ENCODE peak calls at places on chromosome 17, in six cellular contexts. J, A, K, M, X and Q are unnamed samples. For H3K27me3 and H3K4me1, the result is how much of the 10 kb centered on the place peaks cover.

GRCh38 chr17:39787743-39788484 is 50.2 kb downstream of the GRB7 start:
- DNase-seq in J (no peak), A (no peak), K (peak), M (no peak), X (no peak), Q (no peak)

GRCh38 chr17:13995856-13996635 is 73.3 kb upstream of the COX10 start:
- DNase-seq in J (no peak), A (no peak), K (no peak), M (no peak), X (no peak), Q (no peak)

GRCh38 chr17:37060966-37061365 is 112.2 kb downstream of the AATF start:
- DNase-seq in J (no peak), A (no peak), K (no peak), M (no peak), X (no peak), Q (no peak)

GRCh38 chr17:18028684-18029540 is 10.1 kb downstream of the ATPAF2 start:
- DNase-seq in J (no peak), A (no peak), K (no peak), M (no peak), X (no peak), Q (no peak)

GRCh38 chr17:5413682-5414081 is 5.8 kb downstream of the NUP88 start:
- DNase-seq in J (no peak), A (peak), K (no peak), M (no peak), X (no peak), Q (no peak)

GRCh38 chr17:17484451-17484899 is 7.7 kb downstream of the MED9 start:
- DNase-seq in J (no peak), A (no peak), K (no peak), M (no peak), X (no peak), Q (no peak)

GRCh38 chr17:14903810-14904209 is 361.3 kb downstream of the PMP22 start:
- DNase-seq in J (no peak), A (no peak), K (no peak), M (no peak), X (no peak), Q (no peak)

GRCh38 chr17:68711858-68712257 is 110.7 kb upstream of the FAM20A start:
- DNase-seq in J (no peak), A (no peak), K (no peak), M (no peak), X (no peak), Q (no peak)

GRCh38 chr17:77327181-77327565 is 186.4 kb downstream of the SEC14L1 start:
- DNase-seq in J (peak), A (no peak), K (no peak), M (peak), X (peak), Q (no peak)

GRCh38 chr17:29677139-29677834 is 54.6 kb upstream of the CORO6 start:
- DNase-seq in J (peak), A (no peak), K (no peak), M (no peak), X (no peak), Q (no peak)

GRCh38 chr17:31391496-31391949 is at the start of gene RAB11FIP4:
- DNase-seq in J (no peak), A (no peak), K (peak), M (no peak), X (no peak), Q (peak)

GRCh38 chr17:57707892-57708291 is 37.2 kb downstream of the CCDC182 start:
- DNase-seq in J (no peak), A (no peak), K (peak), M (no peak), X (peak), Q (no peak)

GRCh38 chr17:60383379-60383778 is 8.6 kb downstream of the USP32 start:
- DNase-seq in J (no peak), A (no peak), K (no peak), M (no peak), X (no peak), Q (no peak)

GRCh38 chr17:34755371-34755770 is 176.0 kb downstream of the TMEM132E start:
- DNase-seq in J (peak), A (no peak), K (no peak), M (no peak), X (no peak), Q (no peak)

GRCh38 chr17:15092762-15093161 is 172.4 kb downstream of the PMP22 start:
- DNase-seq in J (no peak), A (no peak), K (no peak), M (no peak), X (no peak), Q (no peak)

GRCh38 chr17:73096201-73096600 is 3.7 kb upstream of the SLC39A11 start:
- DNase-seq in J (no peak), A (no peak), K (no peak), M (no peak), X (no peak), Q (no peak)

GRCh38 chr17:69597898-69598692 is 183.6 kb downstream of the MAP2K6 start:
- DNase-seq in J (no peak), A (no peak), K (no peak), M (no peak), X (no peak), Q (no peak)

GRCh38 chr17:50028207-50029120 is 27.4 kb upstream of the ITGA3 start:
- DNase-seq in J (no peak), A (no peak), K (peak), M (no peak), X (no peak), Q (peak)

GRCh38 chr17:48490391-48491026 is 40.3 kb downstream of the HOXB1 start:
- DNase-seq in J (no peak), A (no peak), K (no peak), M (no peak), X (no peak), Q (no peak)

GRCh38 chr17:48497103-48497502 is 33.7 kb downstream of the HOXB1 start:
- DNase-seq in J (no peak), A (no peak), K (no peak), M (no peak), X (no peak), Q (no peak)

GRCh38 chr17:48492401-48493298 is 38.2 kb downstream of the HOXB1 start:
- DNase-seq in J (peak), A (no peak), K (peak), M (peak), X (no peak), Q (peak)

GRCh38 chr17:48491527-48492273 is 39.1 kb downstream of the HOXB1 start:
- DNase-seq in J (no peak), A (no peak), K (no peak), M (no peak), X (no peak), Q (no peak)

GRCh38 chr17:48494335-48494734 is 36.5 kb downstream of the HOXB1 start:
- DNase-seq in J (no peak), A (no peak), K (no peak), M (no peak), X (no peak), Q (no peak)
- H3K27me3 ChIP-seq in J (under half), A (under half), K (half or more), M (under half), X (under half), Q (under half)

GRCh38 chr17:1606352-1606985 is 22.2 kb downstream of the SLC43A2 start:
- DNase-seq in J (no peak), A (no peak), K (no peak), M (no peak), X (no peak), Q (no peak)
- TF ChIP-seq POLR2AphosphoS5 in J (no peak), A (no peak), K (no peak), M (no peak), X (no peak), Q (no peak)

GRCh38 chr17:1193300-1193699 is 13.5 kb upstream of the ABR start:
- DNase-seq in J (no peak), A (no peak), K (no peak), M (no peak), X (no peak), Q (no peak)

GRCh38 chr17:1186214-1186820 is 6.5 kb upstream of the ABR start:
- DNase-seq in J (no peak), A (no peak), K (no peak), M (no peak), X (no peak), Q (no peak)

GRCh38 chr17:1182831-1183578 is 3.2 kb upstream of the ABR start:
- DNase-seq in J (no peak), A (no peak), K (no peak), M (no peak), X (no peak), Q (no peak)

GRCh38 chr17:1186923-1187771 is 7.4 kb upstream of the ABR start:
- DNase-seq in J (peak), A (peak), K (peak), M (peak), X (no peak), Q (peak)

DNA sequence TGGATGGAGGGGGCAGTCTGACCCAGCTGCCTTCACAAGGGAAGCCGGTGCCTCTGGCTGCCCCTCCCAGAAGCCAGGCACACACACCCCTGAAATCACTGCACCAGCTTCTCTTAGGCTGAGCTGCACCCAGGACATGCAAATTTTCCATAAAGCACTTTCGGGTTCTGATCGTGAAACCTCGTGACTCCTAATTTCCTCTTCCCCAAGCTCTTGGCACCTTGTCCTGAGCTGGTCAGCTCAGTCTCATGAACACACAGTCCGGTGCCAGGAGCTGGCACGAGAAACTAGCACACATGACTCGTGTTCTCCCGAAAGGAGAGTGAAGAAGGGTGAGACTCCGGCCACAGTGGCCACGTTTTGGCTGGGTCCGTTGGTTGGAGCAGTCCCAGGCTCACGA is 9.0 kb upstream of the ABR start:
- DNase-seq in J (peak), A (no peak), K (no peak), M (peak), X (no peak), Q (peak)
- H3K4me1 ChIP-seq in J (under half), A (under half), K (under half), M (under half), X (half or more), Q (under half)

GRCh38 chr17:48389903-48390302 is 40.1 kb downstream of the SKAP1 start:
- DNase-seq in J (no peak), A (no peak), K (no peak), M (no peak), X (no peak), Q (no peak)
- H3K27me3 ChIP-seq in J (under half), A (under half), K (under half), M (under half), X (under half), Q (under half)

GRCh38 chr17:51372345-51373004 is 112.1 kb downstream of the UTP18 start:
- DNase-seq in J (no peak), A (no peak), K (peak), M (peak), X (no peak), Q (no peak)
- TF ChIP-seq POLR2AphosphoS5 in J (no peak), A (no peak), K (no peak), M (no peak), X (no peak), Q (no peak)

DNA sequence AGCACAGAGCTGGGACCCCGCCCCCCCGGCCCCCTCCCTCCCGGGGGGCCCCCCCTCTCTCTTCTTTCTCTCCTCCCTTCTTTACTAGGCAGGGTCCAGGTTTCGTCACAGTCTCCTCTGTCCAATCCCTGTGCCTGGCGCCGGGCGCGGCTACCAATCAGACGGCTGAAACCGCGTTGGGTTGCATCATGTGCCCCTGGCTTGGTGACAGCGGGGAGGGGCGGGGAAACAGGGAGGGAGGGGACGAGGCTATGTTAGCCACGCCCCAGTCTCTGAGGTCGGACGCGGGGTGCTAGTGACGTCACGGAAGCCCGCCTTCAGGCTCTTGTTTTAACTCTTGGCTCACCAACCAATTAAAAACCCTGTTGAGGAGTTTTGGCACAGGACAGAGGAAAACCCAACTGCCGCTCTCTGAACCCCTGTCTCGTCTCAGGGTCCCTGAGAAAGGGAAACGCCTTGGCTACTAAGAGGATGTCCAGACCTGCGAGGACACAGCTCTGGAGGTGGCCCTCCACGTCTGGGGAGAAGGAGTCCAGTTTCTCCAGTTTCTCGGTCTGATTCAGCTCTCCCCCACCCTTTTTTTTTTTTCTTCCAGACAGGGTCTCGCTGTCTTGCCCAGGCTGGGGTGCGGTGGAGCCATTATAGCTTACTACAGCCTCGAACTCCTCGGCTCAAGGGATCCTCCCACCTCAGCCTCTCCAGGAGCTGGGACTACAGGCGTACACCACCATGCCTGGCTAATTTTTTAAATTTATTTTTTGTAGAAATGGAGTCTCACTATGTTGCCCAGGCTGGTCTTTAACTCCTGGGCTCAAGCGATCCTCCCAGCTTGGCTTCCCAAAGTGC is 441 bp upstream of the PLEKHH3 start:
- DNase-seq in J (peak), A (peak), K (peak), M (peak), X (peak), Q (peak)
- H3K4me1 ChIP-seq in J (half or more), A (under half), K (under half), M (half or more), X (half or more), Q (half or more)

GRCh38 chr17:56659622-56660021 is 66.1 kb downstream of the NOG start:
- DNase-seq in J (no peak), A (no peak), K (no peak), M (no peak), X (no peak), Q (no peak)
- H3K27me3 ChIP-seq in J (under half), A (under half), K (under half), M (under half), X (under half), Q (under half)

GRCh38 chr17:8087942-8088230 is 370 bp upstream of the ALOX12B start:
- DNase-seq in J (no peak), A (no peak), K (no peak), M (no peak), X (no peak), Q (no peak)

GRCh38 chr17:8089728-8090127 is 2.2 kb upstream of the ALOX12B start:
- DNase-seq in J (no peak), A (no peak), K (no peak), M (no peak), X (no peak), Q (no peak)

GRCh38 chr17:8084250-8084649 is 3.3 kb downstream of the ALOX12B start:
- DNase-seq in J (no peak), A (no peak), K (no peak), M (no peak), X (no peak), Q (no peak)

GRCh38 chr17:8091033-8091687 is 3.6 kb upstream of the ALOX12B start:
- DNase-seq in J (no peak), A (no peak), K (no peak), M (no peak), X (no peak), Q (no peak)

DNA sequence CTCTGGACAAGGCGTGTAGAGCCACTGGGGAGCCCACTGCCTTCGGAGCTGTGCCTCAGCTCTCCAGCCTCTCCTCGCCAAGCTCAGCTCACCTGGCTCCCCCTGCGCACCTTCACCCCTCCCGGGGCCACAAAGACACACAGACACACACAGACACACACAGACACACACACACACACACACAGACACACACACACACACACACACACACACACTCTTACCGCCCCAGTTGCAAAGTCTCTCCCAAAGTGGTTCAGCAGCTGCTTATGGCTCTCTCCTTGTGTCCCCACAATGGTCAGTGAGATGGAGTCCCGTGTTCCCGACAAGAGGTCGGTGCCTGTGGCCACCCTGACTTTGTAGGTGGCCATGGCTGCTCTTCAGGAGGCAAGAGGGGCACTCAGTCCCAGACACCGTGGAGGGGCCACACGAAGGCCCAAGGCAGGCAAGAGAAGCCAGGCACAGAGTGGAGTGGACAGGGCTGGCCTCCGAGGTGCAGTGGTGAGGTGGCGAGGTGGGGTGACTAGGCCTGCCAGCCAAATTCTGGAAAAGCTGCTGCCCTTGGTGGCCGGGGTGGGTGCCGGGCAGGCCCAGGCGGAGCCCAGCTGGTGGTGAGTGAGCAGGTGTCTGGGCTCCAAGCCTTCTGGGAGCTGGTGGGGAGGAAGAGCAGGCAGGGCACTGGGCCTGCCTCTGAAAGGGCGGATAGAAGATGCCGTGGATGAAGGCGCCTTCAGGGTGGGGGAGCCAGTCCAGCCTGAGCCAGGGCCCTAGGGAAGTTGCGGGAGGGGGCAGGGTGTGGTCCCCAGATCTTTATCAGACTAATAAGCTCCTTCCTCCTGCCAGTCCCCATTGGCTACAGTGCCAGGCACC is at the start of gene ALOX12B:
- DNase-seq in J (no peak), A (no peak), K (no peak), M (no peak), X (no peak), Q (no peak)
- TF ChIP-seq POLR2AphosphoS5 in J (no peak), A (no peak), K (no peak), M (no peak), X (no peak), Q (no peak)

GRCh38 chr17:64218066-64218465 is 45.0 kb downstream of the TEX2 start:
- DNase-seq in J (no peak), A (no peak), K (no peak), M (no peak), X (no peak), Q (no peak)

GRCh38 chr17:64216385-64217248 is 46.4 kb downstream of the TEX2 start:
- DNase-seq in J (no peak), A (no peak), K (peak), M (peak), X (no peak), Q (no peak)

GRCh38 chr17:64221679-64222078 is 41.4 kb downstream of the TEX2 start:
- DNase-seq in J (no peak), A (no peak), K (no peak), M (no peak), X (no peak), Q (no peak)

GRCh38 chr17:64217249-64217652 is 45.8 kb downstream of the TEX2 start:
- DNase-seq in J (no peak), A (no peak), K (no peak), M (no peak), X (no peak), Q (no peak)

GRCh38 chr17:64219571-64219970 is 43.5 kb downstream of the TEX2 start:
- DNase-seq in J (no peak), A (no peak), K (no peak), M (no peak), X (no peak), Q (no peak)
- H3K4me1 ChIP-seq in J (under half), A (under half), K (under half), M (under half), X (half or more), Q (under half)